ENCODE peak calls at places on chromosome 18, in six cellular contexts. Y, B, R, L, M and J are unnamed samples.

GRCh38 chr18:24364177-24364576 is 33.4 kb downstream of the OSBPL1A start:
- DNase-seq in Y (no peak), M (no peak), B (no peak), R (no peak), L (no peak), J (no peak)

GRCh38 chr18:37465922-37466321 is 99.7 kb downstream of the CELF4 start:
- DNase-seq in B (no peak), Y (no peak), M (no peak), R (no peak), L (no peak), J (no peak)

GRCh38 chr18:53458944-53459580 is 765.4 kb downstream of the MBD2 start:
- DNase-seq in R (peak), Y (no peak), L (no peak), B (no peak), M (no peak), J (no peak)

GRCh38 chr18:70390366-70391090 is 101.7 kb downstream of the SOCS6 start:
- DNase-seq in B (peak), L (no peak), R (no peak), M (no peak), Y (no peak), J (no peak)

GRCh38 chr18:7021994-7022840 is 95.4 kb downstream of the LAMA1 start:
- DNase-seq in Y (peak), B (peak), R (no peak), L (no peak), M (no peak), J (no peak)

GRCh38 chr18:79573921-79574491 is 105.6 kb upstream of the CTDP1 start:
- DNase-seq in Y (no peak), L (peak), B (no peak), R (peak), M (peak), J (no peak)

GRCh38 chr18:52337286-52337685 is 2.7 kb upstream of the DCC start:
- DNase-seq in L (no peak), R (no peak), B (peak), M (no peak), Y (peak), J (no peak)

GRCh38 chr18:62485684-62486083 is 37.1 kb upstream of the ZCCHC2 start:
- DNase-seq in L (peak), M (no peak), R (no peak), B (peak), Y (peak), J (no peak)

GRCh38 chr18:37669991-37670534 is 104.5 kb upstream of the CELF4 start:
- DNase-seq in B (no peak), L (no peak), M (no peak), Y (no peak), R (no peak), J (no peak)

GRCh38 chr18:7230646-7231349 is at the start of gene LRRC30:
- DNase-seq in Y (no peak), M (no peak), L (no peak), R (no peak), B (no peak), J (no peak)

GRCh38 chr18:31354990-31355389 is 21.6 kb upstream of the DSG4 start:
- DNase-seq in L (no peak), M (no peak), R (no peak), Y (no peak), B (no peak), J (no peak)

GRCh38 chr18:80176334-80177080 is 67.4 kb downstream of the ADNP2 start:
- DNase-seq in Y (no peak), R (peak), B (peak), L (no peak), M (no peak), J (no peak)

GRCh38 chr18:58901143-58901542 is 36.5 kb downstream of the ZNF532 start:
- DNase-seq in L (no peak), M (no peak), R (no peak), Y (no peak), B (no peak), J (no peak)

GRCh38 chr18:13313006-13313661 is 94.6 kb downstream of the LDLRAD4 start:
- DNase-seq in L (no peak), B (no peak), Y (no peak), R (no peak), M (no peak), J (no peak)

GRCh38 chr18:55403555-55403954 is 184.4 kb downstream of the TCF4 start:
- DNase-seq in B (no peak), R (no peak), M (no peak), L (no peak), Y (no peak), J (no peak)

GRCh38 chr18:27599202-27599829 is 414.2 kb upstream of the CHST9 start:
- DNase-seq in R (peak), M (no peak), Y (peak), B (peak), L (peak), J (no peak)

GRCh38 chr18:68796936-68797690 is 767 bp upstream of the CCDC102B start:
- DNase-seq in Y (no peak), B (peak), L (no peak), R (no peak), M (no peak), J (no peak)

GRCh38 chr18:55833543-55833942 is 245.6 kb upstream of the TCF4 start:
- DNase-seq in L (no peak), Y (peak), B (peak), R (no peak), M (no peak), J (peak)

GRCh38 chr18:45608400-45608799 is 6.9 kb upstream of the SLC14A2 start:
- DNase-seq in M (no peak), L (no peak), R (no peak), Y (no peak), B (no peak), J (no peak)

GRCh38 chr18:11866764-11867163 is 15.6 kb downstream of the CHMP1B start:
- DNase-seq in B (no peak), M (no peak), R (no peak), L (no peak), Y (no peak), J (no peak)
- TF ChIP-seq CTCF in B (no peak), M (no peak), R (no peak), L (no peak), Y (no peak), J (no peak)

GRCh38 chr18:57027190-57027708 is 119.6 kb upstream of the BOD1L2 start:
- DNase-seq in L (no peak), M (no peak), Y (no peak), R (no peak), B (no peak), J (no peak)

GRCh38 chr18:57026316-57026715 is 120.6 kb upstream of the BOD1L2 start:
- DNase-seq in L (no peak), M (no peak), R (no peak), B (peak), Y (no peak), J (no peak)

GRCh38 chr18:57022716-57023115 is 124.2 kb upstream of the BOD1L2 start:
- DNase-seq in Y (no peak), B (no peak), M (no peak), R (no peak), L (no peak), J (no peak)

GRCh38 chr18:57025525-57025924 is 121.4 kb upstream of the BOD1L2 start:
- DNase-seq in M (no peak), L (no peak), Y (no peak), R (no peak), B (no peak), J (no peak)

GRCh38 chr18:57023483-57023882 is 123.4 kb upstream of the BOD1L2 start:
- DNase-seq in B (no peak), Y (no peak), L (no peak), M (no peak), R (no peak), J (no peak)
- H3K4me3 ChIP-seq in B (no peak), Y (no peak), L (no peak), M (no peak), R (no peak), J (no peak)

DNA sequence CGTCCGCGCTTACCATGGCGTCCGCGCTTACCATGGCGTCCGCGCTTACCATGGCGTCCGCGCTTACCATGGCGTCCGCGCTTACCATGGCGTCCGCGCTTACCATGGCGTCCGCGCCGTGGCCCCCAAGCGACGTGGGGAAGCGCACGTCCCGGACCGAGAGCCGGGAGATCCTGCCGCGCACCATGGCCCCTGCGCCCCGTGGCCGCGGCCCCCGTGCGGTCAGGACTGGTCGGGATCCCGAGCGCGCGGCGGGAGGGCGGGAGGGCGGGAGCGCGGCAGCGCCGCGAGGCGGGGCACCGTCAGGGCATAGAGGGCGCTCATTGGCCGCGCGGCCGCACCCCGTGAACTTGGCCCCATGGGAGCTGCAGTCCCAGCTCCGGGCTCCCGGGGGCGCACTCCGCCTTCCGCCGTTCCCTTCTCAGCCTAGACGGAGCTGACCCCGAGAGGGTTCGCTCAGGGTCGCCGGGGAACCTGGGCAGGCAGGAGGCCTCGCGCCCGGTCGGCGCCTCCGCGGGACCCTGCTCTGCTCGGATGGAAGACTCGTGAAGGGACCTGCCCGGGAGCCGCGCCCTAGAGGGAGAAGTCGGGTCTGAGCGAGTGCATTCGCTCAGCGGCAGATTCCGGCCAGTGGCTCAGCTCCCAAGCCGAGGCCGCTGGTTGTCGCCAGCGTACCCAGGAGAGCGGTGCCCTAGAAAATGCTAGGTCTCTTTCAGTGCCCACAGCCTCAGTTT is at the start of gene ENOSF1:
- DNase-seq in L (peak), M (peak), R (peak), B (peak), Y (peak), J (peak)
- TF ChIP-seq POLR2A in L (peak), M (no peak), R (peak), B (no peak), Y (peak), J (no peak)

GRCh38 chr18:33751613-33752221 is 173.7 kb downstream of the ASXL3 start:
- DNase-seq in R (no peak), M (no peak), Y (peak), L (no peak), B (peak), J (no peak)
- TF ChIP-seq CTCF in R (no peak), M (no peak), Y (peak), L (peak), B (peak), J (no peak)

GRCh38 chr18:76445741-76446232 is 49.3 kb downstream of the ZNF516 start:
- DNase-seq in Y (no peak), R (peak), B (no peak), M (no peak), L (no peak), J (no peak)
- H3K4me3 ChIP-seq in Y (no peak), R (no peak), B (no peak), M (no peak), L (no peak), J (no peak)

DNA sequence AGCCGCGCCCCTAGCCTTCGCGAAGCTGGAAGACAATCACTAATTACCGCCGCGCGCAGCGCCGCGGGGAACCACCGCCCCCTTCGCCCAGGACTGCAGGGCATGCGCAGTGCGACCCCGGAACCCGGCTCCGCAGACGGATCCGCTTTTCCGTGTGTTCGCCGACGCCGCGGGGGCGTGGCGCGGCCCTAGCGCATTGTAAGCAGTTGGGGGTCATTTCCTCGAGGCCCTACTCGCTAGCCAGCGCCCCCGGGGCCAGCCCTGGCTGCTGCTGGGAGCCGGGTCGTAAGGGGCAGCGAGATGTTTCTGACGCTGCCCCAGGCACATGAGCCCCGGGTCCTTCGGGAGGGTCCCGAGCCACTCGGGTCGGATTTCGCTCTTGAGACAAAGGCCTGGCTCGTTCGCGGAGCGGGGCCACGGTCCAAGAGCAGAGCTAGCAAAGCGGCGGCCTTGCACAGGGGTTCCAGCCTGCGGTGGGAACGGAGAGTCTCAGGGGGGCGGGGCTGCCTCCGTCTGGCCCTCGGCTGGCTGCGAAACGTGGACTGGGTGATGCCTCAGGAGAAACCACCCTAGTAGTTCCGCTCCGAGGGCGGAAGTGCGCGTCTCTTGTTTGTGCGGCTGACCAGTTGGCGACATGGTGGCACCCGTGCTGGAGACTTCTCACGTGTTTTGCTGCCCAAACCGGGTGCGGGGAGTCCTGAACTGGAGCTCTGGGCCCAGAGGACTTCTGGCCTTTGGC is at the start of the genes ELP2 and SLC39A6:
- DNase-seq in L (peak), Y (peak), B (peak), R (peak), M (peak), J (peak)
- TF ChIP-seq POLR2A in L (peak), Y (peak), B (peak), R (peak), M (no peak), J (no peak)

GRCh38 chr18:76168206-76168605 is 326.8 kb downstream of the ZNF516 start:
- DNase-seq in B (no peak), R (no peak), Y (no peak), L (no peak), M (no peak), J (no peak)
- TF ChIP-seq CTCF in B (no peak), R (no peak), Y (no peak), L (no peak), M (no peak), J (no peak)